ENCODE peak calls at places on chromosomes 11 and 22, in four cellular contexts. One of them, this sample, is unnamed.
A peak's percentile ranks its signal among the peaks of the same experiment; 100 is the strongest.

GRCh38 chr11:25198704-25199103 is 701.9 kb downstream of the LUZP2 start:
- DNase-seq in dorsolateral prefrontal cortex: no peak
- DNase-seq in esophagus squamous epithelium: no peak
- DNase-seq in HFF-Myc: no peak
- DNase-seq in this sample: no peak

GRCh38 chr11:69443968-69444364 is 37.5 kb upstream of the LINC01488 start:
- DNase-seq in dorsolateral prefrontal cortex: no peak
- DNase-seq in esophagus squamous epithelium: no peak
- DNase-seq in HFF-Myc: no peak
- DNase-seq in this sample: no peak

GRCh38 chr11:46055371-46055770 is 65.9 kb downstream of the PHF21A start:
- DNase-seq in dorsolateral prefrontal cortex: no peak
- DNase-seq in esophagus squamous epithelium: no peak
- DNase-seq in HFF-Myc: no peak
- DNase-seq in this sample: no peak

GRCh38 chr22:18031670-18032454 is 7.5 kb upstream of the MICAL3 start:
- DNase-seq in dorsolateral prefrontal cortex: peak; percentile 56
- DNase-seq in esophagus squamous epithelium: no peak
- DNase-seq in HFF-Myc: peak; percentile 90
- DNase-seq in this sample: no peak

GRCh38 chr11:106471273-106471672 is 393.8 kb downstream of the AASDHPPT start:
- DNase-seq in dorsolateral prefrontal cortex: no peak
- DNase-seq in esophagus squamous epithelium: no peak
- DNase-seq in HFF-Myc: no peak
- DNase-seq in this sample: no peak

GRCh38 chr22:50184004-50184461 is 1.7 kb upstream of the TRABD start:
- DNase-seq in dorsolateral prefrontal cortex: no peak
- DNase-seq in esophagus squamous epithelium: no peak
- DNase-seq in HFF-Myc: no peak
- DNase-seq in this sample: no peak

GRCh38 chr11:9680028-9680427 is 16.2 kb downstream of the SWAP70 start:
- DNase-seq in dorsolateral prefrontal cortex: no peak
- DNase-seq in esophagus squamous epithelium: no peak
- DNase-seq in HFF-Myc: no peak
- DNase-seq in this sample: no peak

GRCh38 chr11:22753401-22753800 is 76.2 kb downstream of the SVIP start:
- DNase-seq in dorsolateral prefrontal cortex: no peak
- DNase-seq in esophagus squamous epithelium: no peak
- DNase-seq in HFF-Myc: no peak
- DNase-seq in this sample: no peak

GRCh38 chr22:37843746-37844089 is 416 bp downstream of the ANKRD54 start:
- DNase-seq in dorsolateral prefrontal cortex: peak; percentile 37
- DNase-seq in esophagus squamous epithelium: no peak
- DNase-seq in HFF-Myc: no peak
- DNase-seq in this sample: no peak

GRCh38 chr11:102925988-102926387 is 29.5 kb downstream of the MMP13 start:
- DNase-seq in dorsolateral prefrontal cortex: no peak
- DNase-seq in esophagus squamous epithelium: no peak
- DNase-seq in HFF-Myc: no peak
- DNase-seq in this sample: no peak

GRCh38 chr22:20026204-20026908 is 5.4 kb downstream of the TANGO2 start:
- DNase-seq in dorsolateral prefrontal cortex: peak; percentile 70
- DNase-seq in esophagus squamous epithelium: no peak
- DNase-seq in HFF-Myc: no peak
- DNase-seq in this sample: no peak

GRCh38 chr22:39739338-39740027 is 154.1 kb downstream of the ENTHD1 start:
- DNase-seq in dorsolateral prefrontal cortex: no peak
- DNase-seq in esophagus squamous epithelium: no peak
- DNase-seq in HFF-Myc: no peak
- DNase-seq in this sample: no peak

DNA sequence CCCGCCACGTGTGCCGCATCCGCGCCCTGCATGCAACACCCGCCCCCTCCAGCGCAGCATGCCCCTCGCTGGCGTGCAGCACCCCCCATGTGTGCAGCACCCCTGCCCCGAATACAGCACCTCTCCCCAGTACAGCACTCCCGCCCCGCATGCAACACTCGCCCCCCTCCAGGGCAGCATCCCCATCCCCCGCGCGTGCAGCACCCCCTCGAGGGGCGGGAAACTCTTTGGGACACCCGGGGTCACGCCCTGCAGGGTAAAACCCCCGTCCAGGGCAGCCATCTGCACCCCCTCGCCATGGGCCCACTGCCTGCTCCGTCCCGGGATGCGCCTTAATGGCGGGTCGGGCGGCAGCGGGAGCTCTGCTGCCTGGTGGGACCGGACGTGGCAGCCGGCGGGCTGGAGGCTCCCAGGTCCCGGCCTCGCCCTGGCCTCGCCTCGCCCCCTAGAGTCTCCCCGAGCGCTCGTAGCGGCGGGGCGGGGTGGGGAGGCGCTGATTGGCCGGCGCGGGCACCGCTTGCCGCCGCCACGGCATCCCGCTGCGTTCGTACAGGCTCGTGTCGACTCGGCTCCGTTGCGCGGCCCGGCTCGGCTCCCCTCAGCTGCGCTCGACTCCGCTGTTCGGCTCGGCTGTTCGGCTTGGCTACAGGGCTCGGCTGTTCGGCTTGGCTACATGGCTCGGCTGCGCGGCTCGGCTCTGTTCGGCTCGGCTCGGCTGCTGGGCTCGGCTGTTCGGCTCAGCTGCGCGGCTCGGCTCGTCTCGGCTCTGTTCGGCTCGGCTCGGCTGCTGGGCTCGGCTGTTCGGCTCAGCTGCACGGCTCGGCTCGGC is 417 bp upstream of the BRSK2 start:
- DNase-seq in dorsolateral prefrontal cortex: peak; percentile 97
- DNase-seq in esophagus squamous epithelium: peak; percentile 70
- DNase-seq in HFF-Myc: peak; percentile 79
- DNase-seq in this sample: peak; percentile 62
- TF ChIP-seq CTCF in dorsolateral prefrontal cortex: peak; percentile 32
- TF ChIP-seq CTCF in esophagus squamous epithelium: no peak
- TF ChIP-seq CTCF in HFF-Myc: no peak
- TF ChIP-seq CTCF in this sample: peak; percentile 3

DNA sequence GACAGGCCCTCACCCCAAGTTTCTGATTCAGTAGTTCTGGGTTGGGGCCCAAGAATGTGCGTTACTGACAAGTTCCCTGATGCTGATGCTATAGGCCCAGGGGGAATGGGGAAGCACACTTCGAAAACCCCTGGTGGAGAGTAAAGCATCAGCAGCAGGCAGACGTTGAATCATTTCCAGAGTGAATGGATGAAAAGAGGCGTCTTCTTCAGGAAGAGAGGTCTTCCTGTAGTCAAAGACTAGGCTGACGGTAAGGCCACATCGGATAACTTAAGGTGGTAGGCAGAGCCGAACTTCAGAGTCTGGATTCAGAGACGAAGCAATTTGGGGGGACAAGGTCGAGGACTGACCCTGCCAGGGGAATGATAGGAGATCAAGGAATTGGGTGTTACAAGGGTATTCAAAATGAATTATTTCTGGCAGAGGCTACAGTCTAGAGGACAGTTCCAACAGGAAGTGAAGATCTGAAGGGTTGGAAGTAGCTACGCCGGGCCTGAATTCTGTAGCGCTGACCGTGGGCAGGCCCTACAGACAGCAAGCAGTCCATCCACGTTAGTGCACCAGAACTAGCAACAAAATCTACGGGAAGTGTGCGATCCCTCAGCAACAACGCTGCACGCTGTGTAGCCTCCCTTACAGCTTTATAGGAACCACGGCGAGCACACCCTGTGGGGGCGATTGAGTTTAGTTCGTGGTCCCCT is 862 bp upstream of the CENATAC start:
- DNase-seq in dorsolateral prefrontal cortex: peak; percentile 23
- DNase-seq in esophagus squamous epithelium: no peak
- DNase-seq in HFF-Myc: no peak
- DNase-seq in this sample: no peak
- TF ChIP-seq CTCF in dorsolateral prefrontal cortex: no peak
- TF ChIP-seq CTCF in esophagus squamous epithelium: no peak
- TF ChIP-seq CTCF in HFF-Myc: peak; percentile 18
- TF ChIP-seq CTCF in this sample: no peak

DNA sequence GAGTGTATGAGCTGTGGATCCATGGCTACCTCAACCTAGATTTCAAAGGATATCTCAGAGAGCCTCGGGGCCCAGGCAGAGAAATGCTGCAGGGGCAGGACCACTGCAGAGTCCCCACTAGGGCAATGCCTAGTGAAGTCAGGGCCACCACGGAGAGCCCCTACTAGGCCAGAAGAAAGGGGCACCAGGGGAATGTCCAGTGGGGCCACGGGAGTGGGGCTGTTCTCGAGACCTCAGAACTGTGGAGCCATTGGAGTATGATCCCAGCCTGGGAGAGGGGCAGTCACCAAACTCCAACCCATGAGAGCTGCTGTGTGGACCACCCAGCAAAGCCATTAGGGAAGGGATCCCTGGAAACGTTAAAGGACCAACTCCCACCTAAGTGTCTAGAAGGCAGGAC is 24.5 kb downstream of the RTL6 start:
- DNase-seq in dorsolateral prefrontal cortex: no peak
- DNase-seq in esophagus squamous epithelium: no peak
- DNase-seq in HFF-Myc: no peak
- DNase-seq in this sample: no peak
- TF ChIP-seq CTCF in dorsolateral prefrontal cortex: no peak
- TF ChIP-seq CTCF in esophagus squamous epithelium: no peak
- TF ChIP-seq CTCF in HFF-Myc: no peak
- TF ChIP-seq CTCF in this sample: no peak

GRCh38 chr11:32751381-32751780 is 43.1 kb downstream of the CCDC73 start:
- DNase-seq in dorsolateral prefrontal cortex: no peak
- DNase-seq in esophagus squamous epithelium: no peak
- DNase-seq in HFF-Myc: no peak
- DNase-seq in this sample: no peak
- TF ChIP-seq CTCF in dorsolateral prefrontal cortex: no peak
- TF ChIP-seq CTCF in esophagus squamous epithelium: no peak
- TF ChIP-seq CTCF in HFF-Myc: no peak
- TF ChIP-seq CTCF in this sample: no peak

DNA sequence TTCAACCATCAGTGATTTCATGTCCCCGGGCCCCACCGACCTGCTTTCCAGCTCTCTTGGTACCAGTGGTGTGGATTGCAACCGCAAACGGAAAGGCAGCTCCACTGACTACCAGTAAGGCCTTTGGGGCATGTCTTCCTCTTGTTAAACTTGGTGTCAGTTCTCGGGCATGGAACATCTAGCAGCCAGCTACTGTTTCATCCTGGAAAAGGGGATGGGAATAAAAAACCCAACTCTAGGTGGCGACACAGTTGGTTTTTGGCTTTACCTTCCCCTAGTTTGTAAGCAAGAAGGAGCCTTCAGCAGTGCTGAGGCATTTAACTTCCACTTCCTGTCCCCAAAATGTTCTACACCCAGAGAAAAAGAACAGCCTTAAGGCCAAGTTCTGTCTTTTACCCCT is 76.7 kb downstream of the BMAL1 start:
- DNase-seq in dorsolateral prefrontal cortex: no peak
- DNase-seq in esophagus squamous epithelium: no peak
- DNase-seq in HFF-Myc: no peak
- DNase-seq in this sample: no peak
- TF ChIP-seq CTCF in dorsolateral prefrontal cortex: no peak
- TF ChIP-seq CTCF in esophagus squamous epithelium: no peak
- TF ChIP-seq CTCF in HFF-Myc: peak; percentile 30
- TF ChIP-seq CTCF in this sample: peak; percentile 44

DNA sequence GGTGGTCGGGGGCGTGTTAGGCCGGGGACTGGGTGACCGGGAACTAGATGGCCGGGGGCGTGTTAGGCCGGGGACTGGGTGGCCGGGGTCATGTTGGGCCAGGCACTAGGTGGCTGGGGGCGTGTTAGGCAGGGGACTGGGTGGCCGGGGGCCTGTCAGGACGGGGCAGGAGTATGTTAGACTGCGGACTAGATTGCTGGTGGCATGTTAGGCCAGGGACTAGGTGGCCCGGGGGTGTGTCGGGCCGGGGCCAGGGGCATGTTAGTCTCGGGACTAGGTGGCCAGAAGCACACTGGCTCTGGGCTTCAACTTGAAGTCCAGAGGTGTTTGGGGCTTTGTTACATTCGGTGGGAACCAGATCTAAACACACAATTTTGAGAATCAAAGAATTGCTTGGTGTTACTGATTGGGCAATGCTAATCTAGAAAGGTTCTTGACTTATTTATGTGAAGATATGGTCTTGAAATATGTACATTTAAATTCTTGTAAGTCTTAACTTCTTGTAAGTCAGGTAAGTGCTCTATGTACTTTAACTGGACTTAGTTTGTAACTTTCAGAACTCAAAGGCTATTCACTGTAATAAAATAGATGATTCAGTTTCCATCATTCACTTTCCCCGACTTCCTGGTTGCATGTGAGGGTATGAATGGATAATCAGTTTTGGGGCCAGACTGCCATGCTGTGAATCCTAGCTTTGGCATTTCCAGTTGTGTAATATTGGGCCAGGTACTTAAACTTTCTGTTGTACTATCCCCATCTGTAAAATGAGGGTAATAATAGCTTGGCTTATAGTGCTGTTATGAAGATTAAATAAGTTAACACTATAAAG is 1.1 kb downstream of the EXT2 start:
- DNase-seq in dorsolateral prefrontal cortex: no peak
- DNase-seq in esophagus squamous epithelium: no peak
- DNase-seq in HFF-Myc: no peak
- DNase-seq in this sample: no peak
- TF ChIP-seq CTCF in dorsolateral prefrontal cortex: no peak
- TF ChIP-seq CTCF in esophagus squamous epithelium: no peak
- TF ChIP-seq CTCF in HFF-Myc: no peak
- TF ChIP-seq CTCF in this sample: no peak

DNA sequence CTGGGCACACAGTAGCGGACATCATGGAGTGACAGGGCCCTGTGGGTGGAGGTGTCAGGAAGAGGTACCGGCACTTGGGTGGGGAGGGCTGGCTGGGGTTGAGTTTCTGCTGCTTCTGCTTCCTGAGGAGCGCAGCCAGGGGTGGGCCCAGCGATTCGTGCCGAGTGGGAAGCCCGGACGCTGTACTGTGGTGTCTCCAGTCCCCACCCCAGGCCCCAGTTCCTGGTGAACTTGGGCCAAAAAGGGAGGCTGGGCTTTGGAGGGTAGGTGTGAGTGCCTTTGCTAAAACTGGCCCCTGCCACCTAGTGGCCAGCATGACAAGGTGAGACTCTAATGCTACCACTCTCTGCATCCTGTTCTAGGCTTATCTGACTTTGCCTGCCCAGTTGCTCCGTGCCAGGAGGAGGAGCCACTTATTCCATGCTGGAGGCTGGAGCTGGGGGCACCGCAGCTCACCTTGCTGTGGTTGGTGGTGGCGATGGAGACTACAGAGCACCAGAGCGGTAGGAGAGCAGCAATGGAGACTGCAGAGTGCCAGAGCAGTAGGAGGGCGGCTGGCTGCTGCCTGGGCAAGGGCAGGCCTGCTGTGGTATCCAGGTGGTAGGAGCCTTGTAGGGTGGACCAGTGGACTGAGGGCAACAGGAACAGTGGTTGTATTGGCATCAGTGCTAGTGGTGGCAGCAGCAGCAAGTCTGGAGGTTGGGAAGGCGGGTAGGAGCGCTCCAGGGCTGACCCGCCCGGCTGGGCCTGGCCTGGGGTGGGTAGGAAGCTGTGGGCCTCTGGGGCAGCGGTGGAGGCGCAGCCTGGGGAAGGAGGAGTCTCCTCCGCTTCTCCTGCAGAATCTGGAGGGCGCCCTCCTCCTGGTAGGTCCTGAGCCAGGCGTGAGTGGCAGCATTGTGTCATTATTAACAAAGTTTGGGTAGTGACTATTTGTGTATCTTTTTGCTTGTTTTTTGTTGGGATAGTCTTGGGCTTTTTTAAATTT is 2.2 kb upstream of the RFPL2 start:
- DNase-seq in dorsolateral prefrontal cortex: no peak
- DNase-seq in esophagus squamous epithelium: no peak
- DNase-seq in HFF-Myc: no peak
- DNase-seq in this sample: no peak
- TF ChIP-seq CTCF in dorsolateral prefrontal cortex: peak; percentile 34
- TF ChIP-seq CTCF in esophagus squamous epithelium: peak; percentile 57
- TF ChIP-seq CTCF in HFF-Myc: peak; percentile 65
- TF ChIP-seq CTCF in this sample: peak; percentile 50

This sample was measured in D721Med.